ENCODE peak calls at places on chromosomes 1 and 21, in ten cellular contexts. One of them, this sample, is unnamed.

GRCh38 chr1:91555821-91556531 is 55.3 kb downstream of the CDC7 start:
- DNase-seq in breast epithelium: no peak
- DNase-seq in spleen: no peak
- DNase-seq in astrocyte of the spinal cord: peak; percentile 67
- DNase-seq in lung: no peak
- DNase-seq in fibroblast of mammary gland: peak; percentile 94
- DNase-seq in endothelial cell of umbilical vein: peak; percentile 58
- DNase-seq in upper lobe of right lung: no peak
- DNase-seq in PC-9: no peak
- DNase-seq in MM.1S: no peak
- DNase-seq in this sample: no peak

GRCh38 chr1:39183503-39184353 is 20.8 kb upstream of the MACF1 start:
- DNase-seq in upper lobe of right lung: peak; percentile 76
- DNase-seq in fibroblast of mammary gland: peak; percentile 75
- DNase-seq in breast epithelium: peak; percentile 89
- DNase-seq in PC-9: peak; percentile 92
- DNase-seq in lung: peak; percentile 68
- DNase-seq in MM.1S: peak; percentile 85
- DNase-seq in astrocyte of the spinal cord: peak; percentile 80
- DNase-seq in endothelial cell of umbilical vein: peak; percentile 91
- DNase-seq in spleen: no peak
- DNase-seq in this sample: peak; percentile 66

GRCh38 chr1:177255411-177255810 is 84.7 kb downstream of the BRINP2 start:
- DNase-seq in spleen: no peak
- DNase-seq in astrocyte of the spinal cord: peak; percentile 53
- DNase-seq in PC-9: no peak
- DNase-seq in lung: no peak
- DNase-seq in endothelial cell of umbilical vein: peak; percentile 13
- DNase-seq in breast epithelium: no peak
- DNase-seq in MM.1S: no peak
- DNase-seq in fibroblast of mammary gland: peak; percentile 79
- DNase-seq in upper lobe of right lung: no peak
- DNase-seq in this sample: no peak

GRCh38 chr1:231734417-231734816 is 107.8 kb downstream of the DISC1 start:
- DNase-seq in MM.1S: no peak
- DNase-seq in endothelial cell of umbilical vein: no peak
- DNase-seq in fibroblast of mammary gland: peak; percentile 11
- DNase-seq in spleen: no peak
- DNase-seq in upper lobe of right lung: no peak
- DNase-seq in PC-9: no peak
- DNase-seq in lung: no peak
- DNase-seq in breast epithelium: no peak
- DNase-seq in astrocyte of the spinal cord: no peak
- DNase-seq in this sample: no peak

GRCh38 chr1:93079685-93080141 is 630 bp downstream of the MTF2 start:
- DNase-seq in spleen: peak; percentile 79
- DNase-seq in fibroblast of mammary gland: no peak
- DNase-seq in breast epithelium: no peak
- DNase-seq in MM.1S: no peak
- DNase-seq in lung: peak; percentile 29
- DNase-seq in endothelial cell of umbilical vein: peak; percentile 53
- DNase-seq in upper lobe of right lung: peak; percentile 70
- DNase-seq in PC-9: no peak
- DNase-seq in astrocyte of the spinal cord: no peak
- DNase-seq in this sample: peak; percentile 45

GRCh38 chr1:23111600-23112535 is 56.8 kb downstream of the LUZP1 start:
- DNase-seq in lung: no peak
- DNase-seq in spleen: no peak
- DNase-seq in fibroblast of mammary gland: no peak
- DNase-seq in MM.1S: no peak
- DNase-seq in breast epithelium: no peak
- DNase-seq in endothelial cell of umbilical vein: no peak
- DNase-seq in astrocyte of the spinal cord: no peak
- DNase-seq in PC-9: no peak
- DNase-seq in upper lobe of right lung: no peak
- DNase-seq in this sample: no peak

GRCh38 chr1:5620997-5621396 is 371.2 kb downstream of the NPHP4 start:
- DNase-seq in astrocyte of the spinal cord: no peak
- DNase-seq in lung: no peak
- DNase-seq in endothelial cell of umbilical vein: no peak
- DNase-seq in breast epithelium: no peak
- DNase-seq in MM.1S: no peak
- DNase-seq in PC-9: no peak
- DNase-seq in upper lobe of right lung: no peak
- DNase-seq in spleen: no peak
- DNase-seq in fibroblast of mammary gland: no peak
- DNase-seq in this sample: peak; percentile 54

GRCh38 chr1:116853680-116854191 is 56.0 kb upstream of the PTGFRN start:
- DNase-seq in spleen: no peak
- DNase-seq in breast epithelium: peak; percentile 49
- DNase-seq in PC-9: peak; percentile 71
- DNase-seq in upper lobe of right lung: no peak
- DNase-seq in astrocyte of the spinal cord: peak; percentile 94
- DNase-seq in endothelial cell of umbilical vein: peak; percentile 94
- DNase-seq in MM.1S: peak; percentile 31
- DNase-seq in fibroblast of mammary gland: peak; percentile 90
- DNase-seq in lung: no peak
- DNase-seq in this sample: no peak

GRCh38 chr1:111030590-111030989 is 66.9 kb upstream of the LRIF1 start:
- DNase-seq in MM.1S: peak; percentile 59
- DNase-seq in endothelial cell of umbilical vein: peak; percentile 50
- DNase-seq in astrocyte of the spinal cord: peak; percentile 51
- DNase-seq in spleen: no peak
- DNase-seq in breast epithelium: no peak
- DNase-seq in fibroblast of mammary gland: peak; percentile 56
- DNase-seq in lung: peak; percentile 47
- DNase-seq in upper lobe of right lung: no peak
- DNase-seq in PC-9: peak; percentile 33
- DNase-seq in this sample: peak; percentile 51

GRCh38 chr1:5884110-5884509 is 108.1 kb downstream of the NPHP4 start:
- DNase-seq in astrocyte of the spinal cord: no peak
- DNase-seq in MM.1S: no peak
- DNase-seq in endothelial cell of umbilical vein: no peak
- DNase-seq in spleen: no peak
- DNase-seq in fibroblast of mammary gland: no peak
- DNase-seq in lung: no peak
- DNase-seq in upper lobe of right lung: no peak
- DNase-seq in breast epithelium: no peak
- DNase-seq in PC-9: no peak
- DNase-seq in this sample: peak; percentile 54

GRCh38 chr1:233326995-233327937 is at the start of gene MAP3K21:
- DNase-seq in breast epithelium: peak; percentile 89
- DNase-seq in spleen: peak; percentile 98
- DNase-seq in PC-9: peak; percentile 99
- DNase-seq in astrocyte of the spinal cord: peak; percentile 14
- DNase-seq in endothelial cell of umbilical vein: peak; percentile 17
- DNase-seq in fibroblast of mammary gland: no peak
- DNase-seq in lung: peak; percentile 97
- DNase-seq in MM.1S: peak; percentile 98
- DNase-seq in upper lobe of right lung: peak; percentile 99
- DNase-seq in this sample: peak; percentile 97

GRCh38 chr1:150566589-150567340 is 12.6 kb downstream of the MCL1 start:
- DNase-seq in MM.1S: no peak
- DNase-seq in breast epithelium: no peak
- DNase-seq in lung: no peak
- DNase-seq in endothelial cell of umbilical vein: peak; percentile 20
- DNase-seq in astrocyte of the spinal cord: no peak
- DNase-seq in spleen: peak; percentile 42
- DNase-seq in upper lobe of right lung: peak; percentile 40
- DNase-seq in fibroblast of mammary gland: no peak
- DNase-seq in PC-9: no peak
- DNase-seq in this sample: no peak

GRCh38 chr1:52364235-52364839 is 1.7 kb downstream of the CC2D1B start:
- DNase-seq in endothelial cell of umbilical vein: no peak
- DNase-seq in spleen: no peak
- DNase-seq in fibroblast of mammary gland: no peak
- DNase-seq in PC-9: no peak
- DNase-seq in lung: no peak
- DNase-seq in astrocyte of the spinal cord: no peak
- DNase-seq in breast epithelium: no peak
- DNase-seq in upper lobe of right lung: no peak
- DNase-seq in MM.1S: no peak
- DNase-seq in this sample: no peak

GRCh38 chr1:52367272-52367671 is 1.3 kb upstream of the CC2D1B start:
- DNase-seq in fibroblast of mammary gland: no peak
- DNase-seq in upper lobe of right lung: no peak
- DNase-seq in PC-9: no peak
- DNase-seq in astrocyte of the spinal cord: no peak
- DNase-seq in MM.1S: no peak
- DNase-seq in endothelial cell of umbilical vein: no peak
- DNase-seq in breast epithelium: no peak
- DNase-seq in spleen: no peak
- DNase-seq in lung: no peak
- DNase-seq in this sample: no peak

GRCh38 chr1:52366517-52366827 is 467 bp upstream of the CC2D1B start:
- DNase-seq in upper lobe of right lung: no peak
- DNase-seq in spleen: no peak
- DNase-seq in fibroblast of mammary gland: no peak
- DNase-seq in astrocyte of the spinal cord: no peak
- DNase-seq in endothelial cell of umbilical vein: no peak
- DNase-seq in lung: no peak
- DNase-seq in PC-9: no peak
- DNase-seq in MM.1S: no peak
- DNase-seq in breast epithelium: no peak
- DNase-seq in this sample: no peak

GRCh38 chr1:52365091-52365745 is 787 bp downstream of the CC2D1B start:
- DNase-seq in upper lobe of right lung: peak; percentile 87
- DNase-seq in breast epithelium: peak; percentile 49
- DNase-seq in PC-9: peak; percentile 81
- DNase-seq in spleen: peak; percentile 83
- DNase-seq in lung: peak; percentile 76
- DNase-seq in endothelial cell of umbilical vein: peak; percentile 69
- DNase-seq in MM.1S: peak; percentile 32
- DNase-seq in astrocyte of the spinal cord: peak; percentile 73
- DNase-seq in fibroblast of mammary gland: peak; percentile 79
- DNase-seq in this sample: peak; percentile 77

GRCh38 chr1:52365746-52366516 is at the start of gene CC2D1B:
- DNase-seq in lung: peak; percentile 99
- DNase-seq in spleen: peak; percentile 100
- DNase-seq in endothelial cell of umbilical vein: peak; percentile 99
- DNase-seq in MM.1S: peak; percentile 99
- DNase-seq in breast epithelium: peak; percentile 99
- DNase-seq in astrocyte of the spinal cord: peak; percentile 98
- DNase-seq in PC-9: peak; percentile 100
- DNase-seq in upper lobe of right lung: peak; percentile 100
- DNase-seq in fibroblast of mammary gland: peak; percentile 94
- DNase-seq in this sample: peak; percentile 99
- TF ChIP-seq CTCF in lung: no peak
- TF ChIP-seq CTCF in spleen: peak; percentile 66
- TF ChIP-seq CTCF in endothelial cell of umbilical vein: peak; percentile 5
- TF ChIP-seq CTCF in MM.1S: no peak
- TF ChIP-seq CTCF in breast epithelium: peak; percentile 28
- TF ChIP-seq CTCF in astrocyte of the spinal cord: no peak
- TF ChIP-seq CTCF in PC-9: no peak
- TF ChIP-seq CTCF in upper lobe of right lung: peak; percentile 13
- TF ChIP-seq CTCF in fibroblast of mammary gland: no peak
- TF ChIP-seq CTCF in this sample: no peak

GRCh38 chr21:38848187-38848609 is 42.5 kb downstream of the ETS2 start:
- DNase-seq in lung: no peak
- DNase-seq in endothelial cell of umbilical vein: no peak
- DNase-seq in fibroblast of mammary gland: no peak
- DNase-seq in MM.1S: no peak
- DNase-seq in astrocyte of the spinal cord: no peak
- DNase-seq in PC-9: no peak
- DNase-seq in spleen: no peak
- DNase-seq in breast epithelium: no peak
- DNase-seq in upper lobe of right lung: no peak
- DNase-seq in this sample: no peak
- H3K4me3 ChIP-seq in lung: no peak overlapping the region
- H3K4me3 ChIP-seq in endothelial cell of umbilical vein: no peak overlapping the region
- H3K4me3 ChIP-seq in fibroblast of mammary gland: no peak overlapping the region
- H3K4me3 ChIP-seq in MM.1S: no peak overlapping the region
- H3K4me3 ChIP-seq in astrocyte of the spinal cord: no peak overlapping the region
- H3K4me3 ChIP-seq in PC-9: no peak overlapping the region
- H3K4me3 ChIP-seq in spleen: no peak overlapping the region
- H3K4me3 ChIP-seq in breast epithelium: no peak overlapping the region
- H3K4me3 ChIP-seq in upper lobe of right lung: no peak overlapping the region
- H3K4me3 ChIP-seq in this sample: no peak overlapping the region

GRCh38 chr1:194045416-194045815 is 859.0 kb upstream of the B3GALT2 start:
- DNase-seq in breast epithelium: no peak
- DNase-seq in PC-9: no peak
- DNase-seq in spleen: no peak
- DNase-seq in MM.1S: no peak
- DNase-seq in lung: no peak
- DNase-seq in endothelial cell of umbilical vein: no peak
- DNase-seq in astrocyte of the spinal cord: peak; percentile 22
- DNase-seq in fibroblast of mammary gland: no peak
- DNase-seq in upper lobe of right lung: no peak
- DNase-seq in this sample: no peak
- TF ChIP-seq CTCF in breast epithelium: no peak
- TF ChIP-seq CTCF in PC-9: no peak
- TF ChIP-seq CTCF in spleen: no peak
- TF ChIP-seq CTCF in MM.1S: no peak
- TF ChIP-seq CTCF in lung: no peak
- TF ChIP-seq CTCF in endothelial cell of umbilical vein: no peak
- TF ChIP-seq CTCF in astrocyte of the spinal cord: no peak
- TF ChIP-seq CTCF in fibroblast of mammary gland: no peak
- TF ChIP-seq CTCF in upper lobe of right lung: no peak
- TF ChIP-seq CTCF in this sample: no peak

DNA sequence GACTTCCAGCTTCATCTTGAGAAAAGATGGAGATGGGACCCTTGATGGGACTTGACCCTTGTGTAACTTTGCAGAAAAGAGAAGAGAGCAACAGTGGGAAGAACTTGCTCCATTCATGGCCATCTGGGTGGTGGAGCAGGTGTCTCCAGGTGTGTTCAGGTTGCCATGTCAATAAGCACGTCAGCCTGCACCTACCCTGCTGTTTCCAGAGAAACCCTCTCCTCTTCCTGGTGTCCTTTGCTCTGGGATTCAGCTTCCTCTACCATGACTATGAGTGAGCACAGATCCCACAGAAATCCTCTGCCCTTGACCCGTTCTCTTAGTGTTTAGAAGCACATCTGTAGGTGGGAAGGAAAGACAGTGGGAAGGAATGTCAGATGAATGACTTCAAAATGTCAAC is 21.8 kb upstream of the OTUD3 start:
- DNase-seq in PC-9: no peak
- DNase-seq in upper lobe of right lung: no peak
- DNase-seq in fibroblast of mammary gland: no peak
- DNase-seq in spleen: no peak
- DNase-seq in endothelial cell of umbilical vein: no peak
- DNase-seq in astrocyte of the spinal cord: no peak
- DNase-seq in MM.1S: no peak
- DNase-seq in lung: no peak
- DNase-seq in breast epithelium: no peak
- DNase-seq in this sample: no peak
- H3K4me3 ChIP-seq in PC-9: no peak overlapping the region
- H3K4me3 ChIP-seq in upper lobe of right lung: no peak overlapping the region
- H3K4me3 ChIP-seq in fibroblast of mammary gland: no peak overlapping the region
- H3K4me3 ChIP-seq in spleen: no peak overlapping the region
- H3K4me3 ChIP-seq in endothelial cell of umbilical vein: no peak overlapping the region
- H3K4me3 ChIP-seq in astrocyte of the spinal cord: no peak overlapping the region
- H3K4me3 ChIP-seq in MM.1S: no peak overlapping the region
- H3K4me3 ChIP-seq in lung: no peak overlapping the region
- H3K4me3 ChIP-seq in breast epithelium: no peak overlapping the region
- H3K4me3 ChIP-seq in this sample: no peak overlapping the region